ENCODE peak calls at places on chromosomes 4 and X, in nine cellular contexts. One of them, this sample, is unnamed.

GRCh38 chr4:104465201-104465600 is 29.5 kb downstream of the CXXC4 start:
- DNase-seq in fibroblast of lung: no peak
- DNase-seq in IMR-90: no peak
- DNase-seq in astrocyte of the spinal cord: no peak
- DNase-seq in pancreas: no peak
- DNase-seq in suprapubic skin: no peak
- DNase-seq in stomach: no peak
- DNase-seq in dorsolateral prefrontal cortex: no peak
- DNase-seq in BE2C: no peak
- DNase-seq in this sample: no peak

GRCh38 chrX:107818900-107819521 is 6.7 kb upstream of the MID2 start:
- DNase-seq in fibroblast of lung: no peak
- DNase-seq in IMR-90: no peak
- DNase-seq in astrocyte of the spinal cord: no peak
- DNase-seq in pancreas: no peak
- DNase-seq in suprapubic skin: no peak
- DNase-seq in stomach: no peak
- DNase-seq in dorsolateral prefrontal cortex: no peak
- DNase-seq in BE2C: no peak
- DNase-seq in this sample: no peak

GRCh38 chr4:53629296-53629695 is 38.0 kb upstream of the LNX1 start:
- DNase-seq in fibroblast of lung: no peak
- DNase-seq in IMR-90: no peak
- DNase-seq in astrocyte of the spinal cord: no peak
- DNase-seq in pancreas: no peak
- DNase-seq in suprapubic skin: no peak
- DNase-seq in stomach: no peak
- DNase-seq in dorsolateral prefrontal cortex: no peak
- DNase-seq in BE2C: no peak
- DNase-seq in this sample: no peak

GRCh38 chr4:30839583-30840520 is 119.7 kb downstream of the PCDH7 start:
- DNase-seq in fibroblast of lung: peak
- DNase-seq in IMR-90: peak
- DNase-seq in astrocyte of the spinal cord: peak
- DNase-seq in pancreas: no peak
- DNase-seq in suprapubic skin: no peak
- DNase-seq in stomach: no peak
- DNase-seq in dorsolateral prefrontal cortex: no peak
- DNase-seq in BE2C: no peak
- DNase-seq in this sample: no peak

GRCh38 chr4:122917731-122918130 is 4.7 kb downstream of the NUDT6 start:
- DNase-seq in fibroblast of lung: peak
- DNase-seq in IMR-90: peak
- DNase-seq in astrocyte of the spinal cord: peak
- DNase-seq in pancreas: no peak
- DNase-seq in suprapubic skin: no peak
- DNase-seq in stomach: no peak
- DNase-seq in dorsolateral prefrontal cortex: no peak
- DNase-seq in BE2C: no peak
- DNase-seq in this sample: no peak

GRCh38 chr4:186554485-186554884 is 882 bp downstream of the MTNR1A start:
- DNase-seq in fibroblast of lung: peak
- DNase-seq in IMR-90: no peak
- DNase-seq in astrocyte of the spinal cord: no peak
- DNase-seq in pancreas: no peak
- DNase-seq in suprapubic skin: no peak
- DNase-seq in stomach: peak
- DNase-seq in dorsolateral prefrontal cortex: no peak
- DNase-seq in BE2C: no peak
- DNase-seq in this sample: peak

GRCh38 chr4:90977726-90978125 is 850.5 kb downstream of the CCSER1 start:
- DNase-seq in fibroblast of lung: no peak
- DNase-seq in IMR-90: no peak
- DNase-seq in astrocyte of the spinal cord: no peak
- DNase-seq in pancreas: no peak
- DNase-seq in suprapubic skin: no peak
- DNase-seq in stomach: no peak
- DNase-seq in dorsolateral prefrontal cortex: no peak
- DNase-seq in BE2C: no peak
- DNase-seq in this sample: no peak

GRCh38 chrX:78643106-78643505 is 16.0 kb downstream of the RTL3 start:
- DNase-seq in fibroblast of lung: peak
- DNase-seq in IMR-90: peak
- DNase-seq in astrocyte of the spinal cord: peak
- DNase-seq in pancreas: no peak
- DNase-seq in suprapubic skin: no peak
- DNase-seq in stomach: no peak
- DNase-seq in dorsolateral prefrontal cortex: no peak
- DNase-seq in BE2C: no peak
- DNase-seq in this sample: no peak

GRCh38 chrX:68995386-68995779 is 166.6 kb downstream of the EFNB1 start:
- DNase-seq in fibroblast of lung: no peak
- DNase-seq in IMR-90: no peak
- DNase-seq in astrocyte of the spinal cord: no peak
- DNase-seq in pancreas: no peak
- DNase-seq in suprapubic skin: no peak
- DNase-seq in stomach: no peak
- DNase-seq in dorsolateral prefrontal cortex: no peak
- DNase-seq in BE2C: no peak
- DNase-seq in this sample: no peak

DNA sequence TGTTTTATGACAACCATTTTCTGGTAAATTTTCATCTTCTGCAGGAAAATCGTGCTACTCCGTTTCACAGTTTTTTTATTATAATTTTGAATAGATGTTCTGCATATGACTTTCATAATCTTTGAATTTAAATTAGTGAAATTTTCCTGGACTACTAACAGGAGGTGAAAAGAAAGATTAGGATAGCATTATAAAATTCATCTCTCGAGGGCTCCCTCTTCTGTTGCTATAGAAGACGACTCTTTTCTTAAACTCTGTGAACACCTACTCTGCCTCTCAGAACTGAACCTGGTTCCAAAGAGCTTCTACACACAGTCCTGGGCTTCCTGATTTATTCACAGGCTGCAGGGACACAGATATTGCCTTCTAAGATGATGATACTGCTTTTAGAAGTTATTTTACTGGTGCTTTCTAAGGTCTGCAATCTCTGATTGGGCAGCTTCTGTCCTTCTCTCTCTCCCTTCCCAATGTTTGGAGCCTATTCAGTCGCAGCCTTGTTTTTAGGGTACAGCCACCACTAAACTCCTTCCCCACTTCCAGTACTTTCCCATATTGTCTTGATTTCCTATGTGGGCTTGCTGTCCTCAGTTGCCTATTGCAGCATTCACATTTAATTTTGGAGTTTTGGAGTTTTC is 10.1 kb upstream of the SAP30 start:
- DNase-seq in fibroblast of lung: no peak
- DNase-seq in IMR-90: peak
- DNase-seq in astrocyte of the spinal cord: peak
- DNase-seq in pancreas: no peak
- DNase-seq in suprapubic skin: no peak
- DNase-seq in stomach: no peak
- DNase-seq in dorsolateral prefrontal cortex: no peak
- DNase-seq in BE2C: no peak
- DNase-seq in this sample: no peak
- TF ChIP-seq CTCF in fibroblast of lung: peak
- TF ChIP-seq CTCF in IMR-90: peak
- TF ChIP-seq CTCF in astrocyte of the spinal cord: peak
- TF ChIP-seq CTCF in pancreas: no peak
- TF ChIP-seq CTCF in suprapubic skin: no peak
- TF ChIP-seq CTCF in stomach: no peak
- TF ChIP-seq CTCF in dorsolateral prefrontal cortex: peak
- TF ChIP-seq CTCF in BE2C: peak
- TF ChIP-seq CTCF in this sample: peak

GRCh38 chrX:54786972-54787371 is 11.1 kb downstream of the ITIH6 start:
- DNase-seq in fibroblast of lung: no peak
- DNase-seq in IMR-90: no peak
- DNase-seq in astrocyte of the spinal cord: no peak
- DNase-seq in pancreas: no peak
- DNase-seq in suprapubic skin: no peak
- DNase-seq in stomach: peak
- DNase-seq in dorsolateral prefrontal cortex: no peak
- DNase-seq in BE2C: peak
- DNase-seq in this sample: no peak

GRCh38 chrX:54788446-54788845 is 9.6 kb downstream of the ITIH6 start:
- DNase-seq in fibroblast of lung: no peak
- DNase-seq in IMR-90: no peak
- DNase-seq in astrocyte of the spinal cord: no peak
- DNase-seq in pancreas: peak
- DNase-seq in suprapubic skin: no peak
- DNase-seq in stomach: no peak
- DNase-seq in dorsolateral prefrontal cortex: no peak
- DNase-seq in BE2C: no peak
- DNase-seq in this sample: no peak

DNA sequence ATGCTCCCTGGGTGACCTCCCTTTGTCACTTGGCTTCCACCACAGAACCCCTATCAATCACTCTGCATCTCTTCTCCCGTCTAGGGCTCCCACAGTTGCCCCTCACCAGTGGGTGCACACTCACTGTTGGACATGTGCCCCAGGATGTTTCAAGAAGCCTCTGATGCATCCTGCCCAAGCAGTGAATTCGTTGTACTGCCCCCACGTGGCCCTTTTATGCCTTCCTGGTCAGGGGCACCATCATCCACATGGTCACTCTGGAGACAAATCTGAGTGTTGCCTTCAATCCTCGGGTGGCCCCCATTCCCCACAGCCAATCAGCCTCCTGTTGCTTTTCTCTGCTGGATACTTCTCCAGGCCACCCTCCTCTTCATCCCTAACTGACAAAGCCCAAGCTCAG is 12.2 kb downstream of the ITIH6 start:
- DNase-seq in fibroblast of lung: no peak
- DNase-seq in IMR-90: no peak
- DNase-seq in astrocyte of the spinal cord: no peak
- DNase-seq in pancreas: no peak
- DNase-seq in suprapubic skin: no peak
- DNase-seq in stomach: no peak
- DNase-seq in dorsolateral prefrontal cortex: no peak
- DNase-seq in BE2C: peak
- DNase-seq in this sample: no peak
- TF ChIP-seq CTCF in fibroblast of lung: peak
- TF ChIP-seq CTCF in IMR-90: no peak
- TF ChIP-seq CTCF in astrocyte of the spinal cord: no peak
- TF ChIP-seq CTCF in pancreas: peak
- TF ChIP-seq CTCF in suprapubic skin: no peak
- TF ChIP-seq CTCF in stomach: no peak
- TF ChIP-seq CTCF in dorsolateral prefrontal cortex: no peak
- TF ChIP-seq CTCF in BE2C: peak
- TF ChIP-seq CTCF in this sample: peak

GRCh38 chrX:77276742-77277141 is 170.4 kb upstream of the FGF16 start:
- DNase-seq in fibroblast of lung: no peak
- DNase-seq in IMR-90: no peak
- DNase-seq in astrocyte of the spinal cord: no peak
- DNase-seq in pancreas: no peak
- DNase-seq in suprapubic skin: no peak
- DNase-seq in stomach: no peak
- DNase-seq in dorsolateral prefrontal cortex: no peak
- DNase-seq in BE2C: no peak
- DNase-seq in this sample: no peak
- TF ChIP-seq CTCF in fibroblast of lung: no peak
- TF ChIP-seq CTCF in IMR-90: no peak
- TF ChIP-seq CTCF in astrocyte of the spinal cord: no peak
- TF ChIP-seq CTCF in pancreas: no peak
- TF ChIP-seq CTCF in suprapubic skin: no peak
- TF ChIP-seq CTCF in stomach: no peak
- TF ChIP-seq CTCF in dorsolateral prefrontal cortex: no peak
- TF ChIP-seq CTCF in BE2C: peak
- TF ChIP-seq CTCF in this sample: peak

GRCh38 chr4:48906283-48907173 is at the start of gene OCIAD2:
- DNase-seq in fibroblast of lung: peak
- DNase-seq in IMR-90: no peak
- DNase-seq in astrocyte of the spinal cord: peak
- DNase-seq in pancreas: peak
- DNase-seq in suprapubic skin: no peak
- DNase-seq in stomach: peak
- DNase-seq in dorsolateral prefrontal cortex: peak
- DNase-seq in BE2C: peak
- DNase-seq in this sample: peak

GRCh38 chr4:48904541-48905142 is 1.9 kb downstream of the OCIAD2 start:
- DNase-seq in fibroblast of lung: peak
- DNase-seq in IMR-90: peak
- DNase-seq in astrocyte of the spinal cord: peak
- DNase-seq in pancreas: no peak
- DNase-seq in suprapubic skin: no peak
- DNase-seq in stomach: no peak
- DNase-seq in dorsolateral prefrontal cortex: no peak
- DNase-seq in BE2C: no peak
- DNase-seq in this sample: no peak

GRCh38 chr4:48907706-48908477 is 1.3 kb upstream of the OCIAD2 start:
- DNase-seq in fibroblast of lung: no peak
- DNase-seq in IMR-90: no peak
- DNase-seq in astrocyte of the spinal cord: no peak
- DNase-seq in pancreas: no peak
- DNase-seq in suprapubic skin: no peak
- DNase-seq in stomach: no peak
- DNase-seq in dorsolateral prefrontal cortex: no peak
- DNase-seq in BE2C: no peak
- DNase-seq in this sample: no peak

GRCh38 chr4:48904101-48904500 is 2.5 kb downstream of the OCIAD2 start:
- DNase-seq in fibroblast of lung: no peak
- DNase-seq in IMR-90: no peak
- DNase-seq in astrocyte of the spinal cord: no peak
- DNase-seq in pancreas: no peak
- DNase-seq in suprapubic skin: no peak
- DNase-seq in stomach: no peak
- DNase-seq in dorsolateral prefrontal cortex: no peak
- DNase-seq in BE2C: no peak
- DNase-seq in this sample: no peak

GRCh38 chr4:48905363-48906015 is 1.1 kb downstream of the OCIAD2 start:
- DNase-seq in fibroblast of lung: peak
- DNase-seq in IMR-90: peak
- DNase-seq in astrocyte of the spinal cord: peak
- DNase-seq in pancreas: no peak
- DNase-seq in suprapubic skin: no peak
- DNase-seq in stomach: peak
- DNase-seq in dorsolateral prefrontal cortex: no peak
- DNase-seq in BE2C: no peak
- DNase-seq in this sample: no peak
- TF ChIP-seq CTCF in fibroblast of lung: peak
- TF ChIP-seq CTCF in IMR-90: no peak
- TF ChIP-seq CTCF in astrocyte of the spinal cord: peak
- TF ChIP-seq CTCF in pancreas: no peak
- TF ChIP-seq CTCF in suprapubic skin: no peak
- TF ChIP-seq CTCF in stomach: no peak
- TF ChIP-seq CTCF in dorsolateral prefrontal cortex: no peak
- TF ChIP-seq CTCF in BE2C: peak
- TF ChIP-seq CTCF in this sample: peak

GRCh38 chr4:1907848-1908525 is 36.8 kb downstream of the NSD2 start:
- DNase-seq in fibroblast of lung: no peak
- DNase-seq in IMR-90: no peak
- DNase-seq in astrocyte of the spinal cord: no peak
- DNase-seq in pancreas: no peak
- DNase-seq in suprapubic skin: no peak
- DNase-seq in stomach: no peak
- DNase-seq in dorsolateral prefrontal cortex: no peak
- DNase-seq in BE2C: no peak
- DNase-seq in this sample: no peak

DNA sequence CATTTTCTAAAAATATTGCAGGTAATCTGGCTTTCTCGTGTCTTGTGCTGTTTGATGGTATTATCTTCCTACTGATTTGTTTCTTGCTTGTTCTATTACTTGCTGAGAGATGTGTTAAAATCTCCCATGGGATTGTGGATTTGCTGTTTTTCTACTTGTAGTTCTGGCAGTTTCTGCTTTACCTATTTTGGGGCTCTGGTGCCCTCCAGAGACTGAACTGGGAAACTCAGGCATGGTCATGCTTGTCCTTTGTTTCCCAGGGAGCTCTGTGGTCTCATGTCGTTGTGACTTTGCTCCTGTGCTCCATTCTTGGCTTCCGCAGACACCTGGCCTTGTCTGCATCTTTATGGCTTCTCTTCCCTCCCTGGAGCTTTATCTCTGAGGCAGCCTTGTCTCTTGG is 39.5 kb downstream of the NSD2 start:
- DNase-seq in fibroblast of lung: peak
- DNase-seq in IMR-90: peak
- DNase-seq in astrocyte of the spinal cord: peak
- DNase-seq in pancreas: no peak
- DNase-seq in suprapubic skin: no peak
- DNase-seq in stomach: peak
- DNase-seq in dorsolateral prefrontal cortex: peak
- DNase-seq in BE2C: peak
- DNase-seq in this sample: peak
- TF ChIP-seq CTCF in fibroblast of lung: peak
- TF ChIP-seq CTCF in IMR-90: peak
- TF ChIP-seq CTCF in astrocyte of the spinal cord: peak
- TF ChIP-seq CTCF in pancreas: peak
- TF ChIP-seq CTCF in suprapubic skin: no peak
- TF ChIP-seq CTCF in stomach: no peak
- TF ChIP-seq CTCF in dorsolateral prefrontal cortex: peak
- TF ChIP-seq CTCF in BE2C: peak
- TF ChIP-seq CTCF in this sample: peak

This sample was measured in neural crest cell.